ENCODE peak calls at places on chromosomes 1 and 21, in six cellular contexts. U is iPS-NIHi11; X is NCI-H69; Y is T-helper 22 cell; N is iPS DF 19.7; D is stimulated activated CD4-positive, alpha-beta T cell treated with anti-CD3 and anti-CD28 coated beads, TNF-alpha, amount 100 ng/mL, for 4 hours. W is an unnamed sample.

GRCh38 chr1:221487781-221488520 is 253.9 kb downstream of the DUSP10 start:
- DNase-seq in U (no peak), N (no peak), Y (no peak), X (peak; percentile 11), D (no peak), W (no peak)

GRCh38 chr1:160496334-160496733 is 26.7 kb downstream of the SLAMF6 start:
- DNase-seq in Y (no peak), U (no peak), D (no peak), N (no peak), X (no peak), W (no peak)

GRCh38 chr1:230857077-230857476 is 11.2 kb downstream of the C1orf198 start:
- DNase-seq in Y (no peak), X (no peak), N (no peak), U (no peak), D (no peak), W (no peak)

GRCh38 chr1:173318788-173319187 is 111.7 kb upstream of the TNFSF4 start:
- DNase-seq in Y (no peak), U (no peak), N (no peak), X (no peak), D (no peak), W (no peak)

GRCh38 chr1:8214501-8215173 is 103.3 kb upstream of the SLC45A1 start:
- DNase-seq in U (no peak), D (no peak), X (no peak), N (no peak), Y (no peak), W (no peak)

GRCh38 chr1:162023547-162024501 is at the start of gene OLFML2B:
- DNase-seq in D (peak; percentile 23), U (peak; percentile 88), N (no peak), Y (no peak), X (peak; percentile 82), W (no peak)

GRCh38 chr1:153359241-153359640 is 1.6 kb downstream of the S100A9 start:
- DNase-seq in D (no peak), U (no peak), X (no peak), N (no peak), Y (no peak), W (no peak)

GRCh38 chr1:37242501-37242900 is 208.2 kb upstream of the GRIK3 start:
- DNase-seq in N (no peak), D (no peak), X (no peak), U (no peak), Y (no peak), W (no peak)

GRCh38 chr1:231971397-231972233 is 345.0 kb downstream of the DISC1 start:
- DNase-seq in U (no peak), X (peak; percentile 57), D (no peak), Y (no peak), N (no peak), W (no peak)

GRCh38 chr21:43321111-43321510 is 105.8 kb downstream of the SIK1 start:
- DNase-seq in D (no peak), U (no peak), Y (no peak), X (no peak), N (no peak), W (no peak)

GRCh38 chr1:92653605-92654381 is 131.1 kb downstream of the EVI5 start:
- DNase-seq in D (no peak), N (no peak), Y (no peak), U (no peak), X (peak; percentile 5), W (no peak)

GRCh38 chr1:46673749-46674182 is 2.1 kb downstream of the TEX38 start:
- DNase-seq in X (no peak), N (no peak), D (no peak), U (no peak), Y (no peak), W (no peak)

GRCh38 chr1:42692461-42692860 is 10.2 kb downstream of the YBX1 start:
- DNase-seq in Y (no peak), X (no peak), U (no peak), D (no peak), N (no peak), W (no peak)

GRCh38 chr1:152398812-152399698 is 15.0 kb downstream of the CRNN start:
- DNase-seq in X (peak; percentile 10), D (no peak), Y (no peak), U (peak; percentile 11), N (no peak), W (no peak)

GRCh38 chr1:21653744-21654100 is 15.4 kb downstream of the RAP1GAP start:
- DNase-seq in D (no peak), Y (no peak), N (no peak), X (no peak), U (no peak), W (no peak)

GRCh38 chr1:116453906-116454305 is 80.9 kb downstream of the ATP1A1 start:
- DNase-seq in Y (no peak), U (no peak), N (no peak), D (no peak), X (no peak), W (no peak)

GRCh38 chr1:192839164-192840066 is 30.6 kb downstream of the RGS2 start:
- DNase-seq in D (no peak), N (peak; percentile 38), U (no peak), X (no peak), Y (no peak), W (no peak)

GRCh38 chr1:223649222-223649621 is 16.3 kb downstream of the CAPN8 start:
- DNase-seq in N (no peak), X (no peak), D (no peak), Y (no peak), U (no peak), W (no peak)

GRCh38 chr1:66468712-66469111 is 65.2 kb upstream of the SGIP1 start:
- DNase-seq in X (no peak), U (no peak), Y (no peak), D (no peak), N (no peak), W (no peak)

GRCh38 chr1:65393345-65393744 is 27.1 kb upstream of the LEPR start:
- DNase-seq in N (no peak), D (no peak), U (no peak), X (no peak), Y (no peak), W (peak; percentile 20)

GRCh38 chr1:12196641-12197482 is 30.1 kb downstream of the TNFRSF1B start:
- DNase-seq in X (peak; percentile 50), U (peak; percentile 79), N (peak; percentile 54), Y (no peak), D (no peak), W (no peak)

GRCh38 chr1:69737527-69738176 is 169.9 kb downstream of the LRRC7 start:
- DNase-seq in D (no peak), X (peak; percentile 73), N (peak; percentile 30), Y (no peak), U (peak; percentile 40), W (no peak)

GRCh38 chr1:8913457-8913856 is 32.2 kb upstream of the CA6 start:
- DNase-seq in Y (no peak), N (no peak), X (no peak), D (no peak), U (no peak), W (no peak)

GRCh38 chr1:2270260-2271100 is 42.4 kb downstream of the SKI start:
- DNase-seq in D (no peak), U (no peak), N (no peak), X (no peak), Y (no peak), W (no peak)

GRCh38 chr1:45327644-45328515 is 1.2 kb downstream of the HPDL start:
- DNase-seq in N (no peak), Y (no peak), U (no peak), D (no peak), X (peak; percentile 65), W (no peak)

GRCh38 chr21:38712076-38712475 is 93.7 kb upstream of the ETS2 start:
- DNase-seq in U (peak; percentile 65), N (no peak), Y (no peak), X (peak; percentile 50), D (no peak), W (no peak)

GRCh38 chr1:1764876-1765478 is 13.3 kb downstream of the NADK start:
- DNase-seq in U (no peak), Y (no peak), X (no peak), N (no peak), D (no peak), W (no peak)

GRCh38 chr1:44792736-44793502 is 4.9 kb upstream of the BEST4 start:
- DNase-seq in U (no peak), X (no peak), D (no peak), N (no peak), Y (no peak), W (no peak)

GRCh38 chr1:155016231-155016831 is 13.7 kb downstream of the ZBTB7B start:
- DNase-seq in Y (no peak), U (no peak), D (no peak), N (no peak), X (no peak), W (peak; percentile 70)

GRCh38 chr1:39671793-39672550 is at the start of gene NT5C1A:
- DNase-seq in N (no peak), Y (no peak), X (peak; percentile 3), D (no peak), U (peak; percentile 77), W (no peak)

GRCh38 chr1:22249928-22250680 is 107.2 kb upstream of the WNT4 start:
- DNase-seq in D (no peak), X (no peak), N (no peak), Y (no peak), U (no peak), W (no peak)

GRCh38 chr1:166884040-166884642 is 8.1 kb upstream of the TADA1 start:
- DNase-seq in X (no peak), N (peak; percentile 59), U (peak; percentile 86), D (peak; percentile 19), Y (no peak), W (no peak)

GRCh38 chr1:9439074-9439761 is 100.0 kb upstream of the SLC25A33 start:
- DNase-seq in N (no peak), Y (no peak), X (no peak), U (no peak), D (no peak), W (no peak)

GRCh38 chr1:82392513-82392912 is 591.8 kb downstream of the ADGRL2 start:
- DNase-seq in N (no peak), X (no peak), U (no peak), Y (no peak), D (no peak), W (no peak)